ENCODE peak calls at places on chromosomes 1 and 21, in seven cellular contexts. G, N, W, D, V, J and C are unnamed samples.

GRCh38 chr1:201648911-201649775 is 110.2 kb downstream of the NAV1 start:
- DNase-seq in W (peak), D (peak), J (peak), G (no peak), V (peak), N (peak), C (no peak)

GRCh38 chr1:48493970-48494769 is 22.2 kb upstream of the SPATA6 start:
- DNase-seq in D (peak), V (no peak), N (no peak), J (peak), W (no peak), G (no peak), C (no peak)

GRCh38 chr21:33396966-33397365 is 6.2 kb upstream of the IFNGR2 start:
- DNase-seq in W (no peak), G (no peak), D (peak), J (no peak), N (no peak), V (no peak), C (no peak)

GRCh38 chr1:31054958-31055481 is 10.5 kb downstream of the PUM1 start:
- DNase-seq in W (no peak), D (no peak), J (no peak), N (no peak), V (no peak), G (no peak), C (no peak)

GRCh38 chr1:42206164-42206563 is 41.6 kb upstream of the GUCA2A start:
- DNase-seq in J (no peak), N (no peak), G (no peak), V (no peak), D (no peak), W (no peak), C (no peak)

GRCh38 chr1:42282024-42282579 is 52.9 kb downstream of the FOXJ3 start:
- DNase-seq in G (no peak), J (no peak), D (peak), W (no peak), N (no peak), V (no peak), C (no peak)

GRCh38 chr1:180451504-180451903 is 50.9 kb downstream of the ACBD6 start:
- DNase-seq in V (no peak), D (no peak), N (no peak), G (no peak), J (no peak), W (no peak), C (no peak)

GRCh38 chr1:109598655-109599054 is 20.8 kb downstream of the GNAT2 start:
- DNase-seq in N (no peak), G (no peak), J (no peak), D (no peak), W (no peak), V (no peak), C (no peak)

GRCh38 chr1:47672622-47673021 is 234.8 kb downstream of the FOXD2 start:
- DNase-seq in J (no peak), G (no peak), D (no peak), V (no peak), W (no peak), N (no peak), C (no peak)

GRCh38 chr1:178172939-178173338 is 79.0 kb downstream of the RASAL2 start:
- DNase-seq in J (no peak), D (peak), W (peak), G (no peak), V (no peak), N (no peak), C (no peak)

GRCh38 chr1:29297476-29297875 is 61.2 kb downstream of the PTPRU start:
- DNase-seq in J (no peak), G (no peak), D (peak), V (no peak), W (no peak), N (no peak), C (no peak)

DNA sequence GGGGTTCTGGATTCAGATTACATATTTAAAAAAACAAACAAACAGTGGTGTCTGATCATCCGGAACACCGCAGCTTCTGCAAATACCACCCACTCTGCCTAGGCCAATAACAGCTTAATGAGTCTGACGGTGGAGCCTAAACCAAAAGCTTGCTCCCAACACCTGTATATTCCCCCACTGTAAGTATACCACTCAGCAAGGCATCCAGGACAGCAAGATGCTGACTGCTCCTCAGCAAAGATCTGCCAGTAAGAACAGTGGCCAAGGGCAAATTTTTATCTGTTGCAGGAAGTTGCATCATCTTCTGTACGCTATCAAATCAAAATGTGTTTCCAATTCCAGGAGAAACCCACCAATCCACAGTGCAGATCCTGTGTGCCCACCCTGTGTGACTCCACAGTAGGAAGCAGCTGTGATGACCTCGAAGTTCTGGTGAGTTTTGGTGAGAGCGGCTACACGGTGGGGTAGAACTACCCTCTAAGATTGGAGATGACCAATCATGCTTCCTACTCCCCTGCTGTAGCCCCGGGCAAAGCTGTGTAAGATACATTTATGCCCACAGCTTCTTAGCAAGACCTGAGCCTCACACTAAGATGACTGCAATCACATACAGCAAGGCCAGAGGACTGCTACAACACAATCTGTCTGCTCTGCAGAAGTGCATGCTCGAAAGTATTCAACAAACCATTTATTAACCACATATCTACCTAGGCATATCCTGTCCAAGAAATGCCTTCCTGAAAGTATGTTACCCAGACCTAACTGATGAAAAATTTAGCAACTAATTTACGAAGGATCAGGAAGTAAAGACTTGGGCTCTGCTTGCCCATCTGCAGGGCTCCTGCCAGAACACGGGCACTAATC is 30.5 kb downstream of the SIPA1L2 start:
- DNase-seq in J (no peak), G (no peak), N (no peak), V (no peak), D (peak), W (no peak), C (no peak)
- TF ChIP-seq POLR2A in J (no peak), G (no peak), N (no peak), V (no peak), D (no peak), W (no peak), C (no peak)

GRCh38 chr21:44517175-44517899 is 22.7 kb downstream of the KRTAP10-1 start:
- DNase-seq in G (peak), N (peak), W (peak), D (peak), V (peak), J (peak), C (no peak)
- TF ChIP-seq POLR2A in G (no peak), N (no peak), W (no peak), D (no peak), V (no peak), J (no peak), C (no peak)

DNA sequence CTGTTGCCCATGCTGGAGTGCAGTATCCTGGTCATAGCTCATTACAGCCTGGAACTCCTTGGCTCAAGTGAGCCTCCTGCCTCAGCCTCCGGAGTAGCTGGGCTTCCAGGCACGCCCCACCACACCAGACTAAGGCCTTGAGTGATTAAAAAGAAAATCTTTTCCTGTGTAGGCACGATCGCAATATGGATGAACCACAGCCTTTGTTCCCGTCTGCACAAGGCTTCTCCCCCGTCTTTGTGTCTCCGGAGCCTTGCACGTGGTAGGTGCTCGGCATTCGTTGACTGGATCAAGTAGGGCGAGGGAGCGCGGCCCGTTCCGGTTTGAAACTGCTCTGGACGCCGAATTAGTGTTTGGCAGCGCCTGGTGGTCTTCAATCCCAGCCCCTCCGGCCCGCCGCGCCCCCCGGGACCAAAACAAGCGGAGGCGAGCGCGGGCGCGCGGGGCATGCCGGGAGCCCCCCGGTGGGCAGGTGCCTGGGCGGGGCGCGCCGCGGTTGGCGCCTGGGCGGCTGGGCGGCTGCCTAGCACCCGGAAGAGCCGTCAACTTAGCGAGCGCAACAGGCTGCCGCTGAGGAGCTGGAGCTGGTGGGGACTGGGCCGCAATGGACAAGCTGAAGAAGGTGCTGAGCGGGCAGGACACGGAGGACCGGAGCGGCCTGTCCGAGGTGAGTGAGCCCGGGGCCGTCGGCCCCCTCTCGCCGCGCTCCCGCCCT is at the start of gene SFT2D2:
- DNase-seq in D (peak), W (peak), V (peak), N (peak), G (no peak), J (peak), C (peak)
- TF ChIP-seq POLR2A in D (peak), W (peak), V (no peak), N (peak), G (peak), J (peak), C (peak)

DNA sequence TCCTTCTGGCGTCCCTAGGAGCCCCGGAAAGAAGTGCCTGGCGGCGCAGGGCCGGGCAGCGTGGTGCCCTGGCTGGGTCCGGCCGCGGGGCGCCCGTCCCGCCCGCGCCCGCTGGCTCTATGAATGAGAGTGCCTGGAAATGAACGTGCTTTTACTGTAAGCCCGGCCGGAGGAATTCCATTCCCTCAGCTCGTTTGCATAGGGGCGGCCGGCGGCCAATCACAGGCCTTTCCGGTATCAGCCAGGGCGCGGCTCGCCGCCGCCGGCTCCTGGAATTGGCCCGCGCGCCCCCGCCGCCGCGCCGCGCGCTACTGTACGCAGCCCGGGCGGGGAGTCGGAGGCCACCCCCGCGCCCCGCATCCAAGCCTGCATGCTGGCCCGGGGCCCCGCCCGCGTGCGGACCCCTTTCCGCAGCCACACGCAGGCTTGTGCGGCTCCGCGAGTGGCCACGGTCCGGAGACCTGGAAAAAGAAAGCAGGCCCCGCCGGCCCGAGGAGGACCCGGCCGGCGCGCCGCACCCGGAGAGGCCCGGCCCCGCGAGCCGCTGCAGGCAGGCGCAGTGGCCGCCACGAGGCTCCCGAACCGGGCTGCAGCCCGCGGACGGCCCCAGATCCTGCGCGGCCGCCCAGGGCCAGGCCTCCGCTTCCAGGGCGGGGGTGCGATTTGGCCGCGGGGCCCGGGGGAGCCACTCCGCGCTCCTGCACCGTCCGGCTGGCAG is 160.4 kb downstream of the RUNX1 start:
- DNase-seq in G (no peak), N (peak), V (peak), J (peak), W (peak), D (peak), C (peak)
- TF ChIP-seq POLR2A in G (peak), N (peak), V (no peak), J (peak), W (peak), D (peak), C (peak)

GRCh38 chr1:22048351-22049192 is 3.9 kb upstream of the CDC42 start:
- DNase-seq in V (no peak), N (no peak), J (peak), D (peak), W (peak), G (peak), C (no peak)
- TF ChIP-seq POLR2A in V (no peak), N (no peak), J (no peak), D (no peak), W (no peak), G (no peak), C (no peak)

DNA sequence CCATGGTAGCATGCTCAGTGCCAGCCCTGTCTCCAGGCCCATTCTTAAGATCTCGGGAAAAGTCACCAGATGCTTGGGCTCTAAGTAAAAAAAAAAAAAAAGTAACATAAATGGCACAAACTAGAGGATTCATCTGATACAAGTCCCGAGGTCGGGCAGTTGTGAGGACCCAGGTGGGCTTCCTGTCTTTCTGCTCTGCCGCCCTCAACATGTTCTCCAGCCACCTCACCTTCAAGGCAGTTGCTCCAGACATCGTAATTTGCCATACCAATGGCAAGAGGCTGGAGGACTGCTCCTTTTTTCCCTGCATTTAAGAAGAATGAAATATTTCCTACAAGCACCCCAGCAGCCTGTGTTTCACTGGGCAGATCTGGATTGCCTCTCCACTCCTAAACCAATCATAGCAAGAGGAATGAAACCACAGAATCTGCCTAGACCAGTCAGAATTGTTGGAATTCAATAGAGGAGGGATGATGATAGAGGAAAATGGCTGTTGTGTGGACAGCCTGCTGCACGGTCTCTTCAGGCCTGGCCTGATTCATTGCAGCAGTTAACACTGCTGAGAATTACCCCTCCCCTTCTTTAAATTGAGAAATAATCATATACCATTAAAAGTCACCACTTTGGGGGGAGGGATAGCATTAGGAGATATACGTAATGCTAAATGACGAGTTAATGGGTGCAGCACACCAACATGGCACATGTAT is 5.4 kb downstream of the HMGN2 start:
- DNase-seq in D (peak), N (no peak), G (no peak), J (no peak), W (no peak), V (no peak), C (no peak)
- TF ChIP-seq POLR2A in D (no peak), N (no peak), G (no peak), J (no peak), W (no peak), V (no peak), C (peak)

GRCh38 chr1:45620588-45621500 is 3.0 kb downstream of the CCDC17 start:
- DNase-seq in W (no peak), G (no peak), D (no peak), N (no peak), V (no peak), J (no peak), C (no peak)
- TF ChIP-seq POLR2A in W (no peak), G (peak), D (no peak), N (no peak), V (no peak), J (no peak), C (no peak)

GRCh38 chr1:16425125-16426025 is 11.8 kb downstream of the SPATA21 start:
- DNase-seq in G (no peak), V (no peak), D (no peak), J (no peak), N (no peak), W (no peak), C (no peak)

GRCh38 chr1:16434501-16434900 is 2.7 kb downstream of the SPATA21 start:
- DNase-seq in W (no peak), V (no peak), G (no peak), J (no peak), D (peak), N (no peak), C (no peak)

GRCh38 chr1:16433066-16433465 is 4.2 kb downstream of the SPATA21 start:
- DNase-seq in D (no peak), V (no peak), J (no peak), G (no peak), W (no peak), N (no peak), C (no peak)

GRCh38 chr1:16434007-16434406 is 3.2 kb downstream of the SPATA21 start:
- DNase-seq in N (no peak), J (no peak), W (no peak), G (no peak), V (no peak), D (no peak), C (no peak)

GRCh38 chr1:16430598-16430997 is 6.6 kb downstream of the SPATA21 start:
- DNase-seq in W (peak), D (no peak), G (no peak), J (no peak), N (no peak), V (no peak), C (no peak)
- TF ChIP-seq POLR2A in W (no peak), D (no peak), G (no peak), J (no peak), N (no peak), V (no peak), C (no peak)

GRCh38 chr1:228015276-228016180 is 8.7 kb downstream of the WNT3A start:
- DNase-seq in J (no peak), V (no peak), G (no peak), D (peak), N (peak), W (no peak), C (no peak)

GRCh38 chr1:228017356-228018124 is 10.7 kb downstream of the WNT3A start:
- DNase-seq in W (no peak), D (no peak), V (no peak), J (no peak), N (peak), G (no peak), C (no peak)

GRCh38 chr1:228018125-228018398 is 11.3 kb downstream of the WNT3A start:
- DNase-seq in J (no peak), V (no peak), D (no peak), G (no peak), N (peak), W (no peak), C (no peak)

GRCh38 chr1:228016181-228016510 is 9.3 kb downstream of the WNT3A start:
- DNase-seq in J (no peak), G (no peak), D (no peak), N (no peak), V (no peak), W (no peak), C (no peak)

DNA sequence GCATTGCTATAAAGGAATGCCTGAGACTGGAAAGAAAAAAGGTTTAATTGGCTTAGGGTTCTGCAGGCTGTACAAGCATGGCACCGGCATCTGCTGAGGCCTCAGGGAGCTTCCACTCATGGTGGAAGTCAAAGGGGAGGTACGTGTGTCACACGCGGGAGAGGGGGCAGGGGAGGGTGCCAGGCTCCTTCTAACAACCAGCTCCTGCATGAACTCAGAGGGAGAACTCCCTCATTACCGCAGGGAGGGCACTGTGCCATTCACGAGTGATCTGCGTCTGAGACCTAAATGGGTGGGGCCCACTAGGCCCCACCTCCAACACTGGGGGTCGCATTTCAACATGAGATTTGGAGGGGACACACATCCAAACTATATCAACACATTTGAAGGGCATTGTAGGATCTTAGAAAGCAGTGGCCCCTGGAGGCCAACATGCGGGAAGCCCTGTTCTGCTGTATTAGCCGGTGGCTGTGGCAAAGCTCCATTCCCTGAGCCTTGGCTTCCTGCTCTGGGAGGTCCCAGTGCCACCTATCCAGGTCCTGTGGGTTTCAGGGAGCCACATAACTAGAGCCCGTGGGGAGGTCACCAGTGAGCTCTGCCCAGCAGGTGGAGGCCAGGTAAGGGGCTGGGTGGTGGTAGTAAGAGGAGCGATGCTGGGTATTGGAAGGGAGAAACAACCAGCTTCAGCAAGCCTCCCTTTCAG is 10.0 kb downstream of the WNT3A start:
- DNase-seq in D (no peak), W (no peak), J (no peak), G (no peak), V (no peak), N (no peak), C (no peak)
- TF ChIP-seq POLR2A in D (no peak), W (no peak), J (no peak), G (no peak), V (no peak), N (no peak), C (no peak)